ENCODE peak calls at places on chromosomes 1 and 21, in five cellular contexts. O is central memory CD4-positive, alpha-beta T cell; D is activated T-helper 1 cell treated with anti-CD3 and anti-CD28 coated beads, Interleukin-12 subunit alpha, Interleukin-12 subunit beta, Interleukin-2, Interleukin-4 antibody, amounts not matched to agents 30 ng/mL and 10 ng/mL and 1 ng/mL, durations not matched to agents 14 hours and 24 hours and 36 hours; Q is activated CD4-positive, alpha-beta T cell treated with anti-CD3 and anti-CD28 coated beads for 36 hours; W is stimulated activated CD4-positive, alpha-beta T cell treated with anti-CD3 and anti-CD28 coated beads, Interleukin-15, amount 100 ng/mL, for 24 hours. J is an unnamed sample.

GRCh38 chr1:156151093-156151688 is 2.2 kb upstream of the SEMA4A start:
- DNase-seq in W (no peak), D (no peak), Q (no peak), O (no peak), J (no peak)

GRCh38 chr1:81254560-81254959 is 546.2 kb upstream of the ADGRL2 start:
- DNase-seq in D (no peak), W (no peak), O (no peak), Q (no peak), J (no peak)

GRCh38 chr1:161487483-161487827 is 17.8 kb upstream of the FCGR2A start:
- DNase-seq in W (no peak), Q (no peak), O (no peak), D (no peak), J (no peak)

GRCh38 chr1:7576946-7577657 is 194.0 kb upstream of the VAMP3 start:
- DNase-seq in O (no peak), D (no peak), W (no peak), Q (no peak), J (no peak)

GRCh38 chr1:60277269-60277668 is 203.7 kb upstream of the C1orf87 start:
- DNase-seq in Q (no peak), D (no peak), O (no peak), W (no peak), J (no peak)

GRCh38 chr1:41660570-41661427 is 176.3 kb upstream of the EDN2 start:
- DNase-seq in O (no peak), W (no peak), Q (no peak), D (no peak), J (no peak)

GRCh38 chr1:204569478-204569877 is 53.3 kb downstream of the MDM4 start:
- DNase-seq in D (no peak), W (no peak), Q (no peak), O (no peak), J (no peak)

GRCh38 chr1:18895317-18895716 is 7.0 kb downstream of the ALDH4A1 start:
- DNase-seq in O (no peak), Q (no peak), W (no peak), D (no peak), J (no peak)

GRCh38 chr1:42846257-42847110 is at the start of gene ZNF691:
- DNase-seq in D (peak), Q (peak), W (peak), O (peak), J (peak)

GRCh38 chr1:39178541-39179431 is 25.7 kb upstream of the MACF1 start:
- DNase-seq in Q (no peak), D (no peak), O (no peak), W (no peak), J (no peak)

GRCh38 chr1:113452921-113453770 is 62.8 kb downstream of the MAGI3 start:
- DNase-seq in D (no peak), Q (peak), W (peak), O (peak), J (no peak)

GRCh38 chr1:159756397-159756796 is 24.4 kb upstream of the DUSP23 start:
- DNase-seq in W (no peak), Q (no peak), D (no peak), O (no peak), J (no peak)

GRCh38 chr1:176799327-176799726 is 336.4 kb downstream of the PAPPA2 start:
- DNase-seq in Q (no peak), W (no peak), D (no peak), O (no peak), J (no peak)

GRCh38 chr1:29410476-29410875 is 174.2 kb downstream of the PTPRU start:
- DNase-seq in D (no peak), Q (no peak), W (no peak), O (no peak), J (peak)

GRCh38 chr21:35352066-35352770 is 303.1 kb upstream of the RUNX1 start:
- DNase-seq in O (no peak), W (no peak), Q (no peak), D (no peak), J (no peak)

GRCh38 chr1:226688852-226689251 is 50.2 kb downstream of the ITPKB start:
- DNase-seq in D (no peak), O (no peak), Q (no peak), W (no peak), J (no peak)

GRCh38 chr1:99970713-99971255 is 988 bp downstream of the SLC35A3 start:
- DNase-seq in O (no peak), D (no peak), Q (no peak), W (no peak), J (no peak)

GRCh38 chr1:180343931-180344406 is 113.9 kb downstream of the LHX4 start:
- DNase-seq in Q (no peak), D (no peak), W (no peak), O (no peak), J (no peak)

J was measured in type B pancreatic cell.